ENCODE peak calls at places on chromosomes 6 and 20, in ten cellular contexts. L is endothelial cell, V is NCI-H1436 treated with DMSO at 0.1 percent for 48 hours, R is NCI-H226, C is EL, M is H9, Y is brain microvascular endothelial cell, S is GM23248, K is ecto neural progenitor cell, Q is hepatocyte. B is an unnamed sample.

GRCh38 chr6:44291841-44292240 is 21.3 kb downstream of the AARS2 start:
- DNase-seq in C (no peak), Y (no peak), Q (no peak), S (no peak), L (no peak), V (no peak), R (no peak), M (no peak), K (no peak), B (no peak)

GRCh38 chr20:37615507-37616425 is 78.1 kb upstream of the CTNNBL1 start:
- DNase-seq in K (no peak), L (peak; percentile 74), C (no peak), Y (no peak), V (no peak), S (peak; percentile 32), R (no peak), M (peak; percentile 69), Q (peak; percentile 46), B (no peak)

GRCh38 chr6:31158863-31159855 is 770 bp downstream of the TCF19 start:
- DNase-seq in C (peak; percentile 50), V (no peak), Y (peak; percentile 2), L (no peak), S (peak; percentile 52), M (peak; percentile 78), K (no peak), Q (no peak), R (no peak), B (peak; percentile 31)

GRCh38 chr6:129701721-129702455 is 8.1 kb downstream of the ARHGAP18 start:
- DNase-seq in M (no peak), K (no peak), Y (peak; percentile 57), S (peak; percentile 87), R (peak; percentile 45), L (no peak), V (no peak), C (peak; percentile 86), Q (no peak), B (peak; percentile 63)

GRCh38 chr20:59948828-59949720 is 8.9 kb downstream of the FAM217B start:
- DNase-seq in C (peak; percentile 57), Y (peak; percentile 45), V (no peak), L (peak; percentile 19), K (no peak), R (no peak), Q (peak; percentile 69), M (no peak), S (peak; percentile 80), B (peak; percentile 60)

GRCh38 chr6:2982464-2983121 is 11.2 kb upstream of the SERPINB6 start:
- DNase-seq in Y (no peak), C (peak; percentile 25), L (no peak), Q (no peak), S (no peak), M (no peak), K (peak; percentile 25), V (no peak), R (no peak), B (no peak)

GRCh38 chr6:35073211-35073610 is 67.9 kb downstream of the TCP11 start:
- DNase-seq in Q (no peak), Y (no peak), V (no peak), C (no peak), M (no peak), K (no peak), L (no peak), R (no peak), S (no peak), B (no peak)

GRCh38 chr6:6580225-6580870 is 8.2 kb upstream of the LY86 start:
- DNase-seq in S (no peak), Q (no peak), L (no peak), M (no peak), V (no peak), K (peak; percentile 18), C (no peak), R (no peak), Y (no peak), B (no peak)

GRCh38 chr6:101083533-101084172 is 202.5 kb upstream of the ASCC3 start:
- DNase-seq in K (no peak), Y (peak; percentile 90), R (peak; percentile 94), M (no peak), V (no peak), Q (peak; percentile 8), S (peak; percentile 80), L (no peak), C (peak; percentile 93), B (peak; percentile 97)

GRCh38 chr6:1871936-1872335 is 262.2 kb downstream of the FOXC1 start:
- DNase-seq in Y (no peak), K (peak; percentile 56), V (no peak), L (no peak), R (no peak), C (no peak), S (peak; percentile 27), M (no peak), Q (no peak), B (no peak)

GRCh38 chr6:37940074-37940847 is 120.7 kb downstream of the ZFAND3 start:
- DNase-seq in R (peak; percentile 26), S (no peak), C (peak; percentile 44), Y (peak; percentile 70), M (no peak), Q (peak; percentile 24), V (no peak), K (no peak), L (no peak), B (peak; percentile 83)

GRCh38 chr6:3409699-3410384 is 47.0 kb downstream of the SLC22A23 start:
- DNase-seq in S (no peak), R (peak; percentile 26), Y (no peak), M (no peak), Q (peak; percentile 83), K (no peak), C (no peak), V (no peak), L (no peak), B (peak; percentile 32)

GRCh38 chr20:427401-427800 is 19.3 kb downstream of the RBCK1 start:
- DNase-seq in S (no peak), L (no peak), R (no peak), C (no peak), K (no peak), V (no peak), Q (no peak), M (no peak), Y (no peak), B (no peak)

GRCh38 chr6:119129148-119129967 is 50.9 kb upstream of the FAM184A start:
- DNase-seq in V (peak; percentile 18), Y (peak; percentile 57), R (peak; percentile 43), M (peak; percentile 42), K (no peak), S (peak; percentile 69), Q (peak; percentile 83), L (no peak), C (peak; percentile 71), B (peak; percentile 78)

GRCh38 chr20:23350855-23351838 is 556 bp downstream of the NXT1 start:
- DNase-seq in R (peak; percentile 27), Q (peak; percentile 67), L (peak; percentile 47), S (peak; percentile 75), K (peak; percentile 63), V (no peak), C (peak; percentile 55), Y (peak; percentile 53), M (peak; percentile 65), B (peak; percentile 68)

GRCh38 chr20:8532169-8532568 is 400.1 kb downstream of the PLCB1 start:
- DNase-seq in Q (no peak), K (no peak), C (no peak), M (no peak), V (no peak), S (no peak), L (no peak), R (no peak), Y (no peak), B (no peak)

GRCh38 chr6:133568970-133569889 is 319.7 kb upstream of the TCF21 start:
- DNase-seq in K (no peak), V (no peak), Q (peak; percentile 77), M (peak; percentile 53), Y (peak; percentile 83), S (peak; percentile 98), C (peak; percentile 88), L (peak; percentile 13), R (peak; percentile 81), B (peak; percentile 87)

GRCh38 chr6:16591681-16592549 is 169.3 kb downstream of the ATXN1 start:
- DNase-seq in S (peak; percentile 38), M (no peak), R (no peak), C (no peak), L (no peak), K (no peak), Y (peak; percentile 5), V (no peak), Q (no peak), B (no peak)

GRCh38 chr6:39893286-39893685 is 41.0 kb downstream of the MOCS1 start:
- DNase-seq in Q (no peak), C (no peak), K (no peak), L (no peak), Y (no peak), M (no peak), S (no peak), V (no peak), R (no peak), B (no peak)

GRCh38 chr6:90496617-90497016 is 90.3 kb downstream of the MAP3K7 start:
- DNase-seq in Q (no peak), K (no peak), V (no peak), L (no peak), C (no peak), R (no peak), S (no peak), M (no peak), Y (no peak), B (no peak)

GRCh38 chr6:50110557-50110956 is 60.8 kb upstream of the DEFB112 start:
- DNase-seq in Y (no peak), C (no peak), R (no peak), S (no peak), K (no peak), Q (no peak), L (no peak), V (no peak), M (no peak), B (no peak)

GRCh38 chr6:46983007-46983411 is 59.1 kb downstream of the ADGRF1 start:
- DNase-seq in K (no peak), V (no peak), R (peak; percentile 37), S (peak; percentile 15), C (peak; percentile 76), M (peak; percentile 36), L (no peak), Q (peak; percentile 46), Y (no peak), B (no peak)

GRCh38 chr6:147642458-147642857 is 134.0 kb downstream of the SAMD5 start:
- DNase-seq in R (no peak), Y (peak; percentile 82), Q (peak; percentile 38), V (no peak), K (no peak), L (no peak), M (no peak), C (peak; percentile 60), S (peak; percentile 1), B (peak; percentile 87)

GRCh38 chr20:8721098-8721497 is 347.8 kb upstream of the PLCB4 start:
- DNase-seq in Y (peak; percentile 50), C (peak; percentile 69), R (no peak), K (peak; percentile 51), M (peak; percentile 41), L (peak; percentile 55), Q (peak; percentile 73), V (peak; percentile 16), S (peak; percentile 73), B (peak; percentile 62)

GRCh38 chr6:42224222-42225042 is 6.8 kb upstream of the MRPS10 start:
- DNase-seq in Q (peak; percentile 64), Y (peak; percentile 78), S (peak; percentile 93), C (peak; percentile 91), K (no peak), M (no peak), V (no peak), L (no peak), R (peak; percentile 67), B (peak; percentile 90)

GRCh38 chr6:41408576-41408975 is 73.2 kb downstream of the NCR2 start:
- DNase-seq in L (no peak), V (no peak), Y (no peak), S (no peak), M (peak; percentile 40), R (no peak), K (no peak), C (no peak), Q (no peak), B (no peak)

GRCh38 chr6:108771421-108771820 is 76.8 kb upstream of the ARMC2 start:
- DNase-seq in L (no peak), K (no peak), Y (no peak), M (no peak), C (no peak), R (no peak), V (no peak), S (peak; percentile 78), Q (no peak), B (no peak)

GRCh38 chr6:169164451-169164850 is 89.2 kb downstream of the THBS2 start:
- DNase-seq in Y (no peak), C (peak; percentile 17), S (no peak), R (no peak), M (peak; percentile 7), L (no peak), V (no peak), Q (no peak), K (peak; percentile 13), B (no peak)

B was measured in iris pigment epithelial cell.